ENCODE peak calls at places on chromosomes 3 and 15, in nine cellular contexts. One of them, this sample, is unnamed.

GRCh38 chr3:17544632-17545031 is 197.8 kb downstream of the TBC1D5 start:
- DNase-seq in NAMALWA: peak
- DNase-seq in stimulated activated CD4-positive, alpha-beta T cell treated with anti-CD3 and anti-CD28 coated beads, Interleukin-1b, Interleukin-23, amount 100 ng/mL, for 24 hours: no peak
- DNase-seq in activated naive CD8-positive, alpha-beta T cell treated with anti-CD3 and anti-CD28 coated beads, Interleukin-2, amount 50 U/mL, for 24 hours: no peak
- DNase-seq in globus pallidus: no peak
- DNase-seq in body of pancreas: no peak
- DNase-seq in stimulated activated naive CD8-positive, alpha-beta T cell treated with anti-CD3 and anti-CD28 coated beads, Interleukin-15, amount 100 ng/mL, for 72 hours: no peak
- DNase-seq in iris pigment epithelial cell: peak
- DNase-seq in hepatocyte: no peak
- DNase-seq in this sample: no peak

GRCh38 chr3:8239718-8240698 is 261.6 kb upstream of the LMCD1 start:
- DNase-seq in stimulated activated naive CD8-positive, alpha-beta T cell treated with anti-CD3 and anti-CD28 coated beads, Interleukin-15, amount 100 ng/mL, for 72 hours: peak
- DNase-seq in activated naive CD8-positive, alpha-beta T cell treated with anti-CD3 and anti-CD28 coated beads, Interleukin-2, amount 50 U/mL, for 24 hours: peak
- DNase-seq in body of pancreas: peak
- DNase-seq in NAMALWA: peak
- DNase-seq in iris pigment epithelial cell: peak
- DNase-seq in globus pallidus: peak
- DNase-seq in stimulated activated CD4-positive, alpha-beta T cell treated with anti-CD3 and anti-CD28 coated beads, Interleukin-1b, Interleukin-23, amount 100 ng/mL, for 24 hours: peak
- DNase-seq in hepatocyte: peak
- DNase-seq in this sample: no peak

GRCh38 chr3:194496217-194496881 is 9.5 kb upstream of the ATP13A3 start:
- DNase-seq in globus pallidus: no peak
- DNase-seq in activated naive CD8-positive, alpha-beta T cell treated with anti-CD3 and anti-CD28 coated beads, Interleukin-2, amount 50 U/mL, for 24 hours: no peak
- DNase-seq in NAMALWA: peak
- DNase-seq in stimulated activated CD4-positive, alpha-beta T cell treated with anti-CD3 and anti-CD28 coated beads, Interleukin-1b, Interleukin-23, amount 100 ng/mL, for 24 hours: no peak
- DNase-seq in body of pancreas: no peak
- DNase-seq in stimulated activated naive CD8-positive, alpha-beta T cell treated with anti-CD3 and anti-CD28 coated beads, Interleukin-15, amount 100 ng/mL, for 72 hours: no peak
- DNase-seq in iris pigment epithelial cell: no peak
- DNase-seq in hepatocyte: no peak
- DNase-seq in this sample: no peak

GRCh38 chr15:40266828-40267304 is 16.0 kb downstream of the ANKRD63 start:
- DNase-seq in stimulated activated naive CD8-positive, alpha-beta T cell treated with anti-CD3 and anti-CD28 coated beads, Interleukin-15, amount 100 ng/mL, for 72 hours: no peak
- DNase-seq in activated naive CD8-positive, alpha-beta T cell treated with anti-CD3 and anti-CD28 coated beads, Interleukin-2, amount 50 U/mL, for 24 hours: no peak
- DNase-seq in hepatocyte: peak
- DNase-seq in body of pancreas: no peak
- DNase-seq in NAMALWA: no peak
- DNase-seq in stimulated activated CD4-positive, alpha-beta T cell treated with anti-CD3 and anti-CD28 coated beads, Interleukin-1b, Interleukin-23, amount 100 ng/mL, for 24 hours: no peak
- DNase-seq in globus pallidus: no peak
- DNase-seq in iris pigment epithelial cell: peak
- DNase-seq in this sample: no peak

GRCh38 chr15:62403164-62403809 is 238.2 kb upstream of the C2CD4B start:
- DNase-seq in NAMALWA: no peak
- DNase-seq in stimulated activated CD4-positive, alpha-beta T cell treated with anti-CD3 and anti-CD28 coated beads, Interleukin-1b, Interleukin-23, amount 100 ng/mL, for 24 hours: no peak
- DNase-seq in globus pallidus: no peak
- DNase-seq in activated naive CD8-positive, alpha-beta T cell treated with anti-CD3 and anti-CD28 coated beads, Interleukin-2, amount 50 U/mL, for 24 hours: no peak
- DNase-seq in stimulated activated naive CD8-positive, alpha-beta T cell treated with anti-CD3 and anti-CD28 coated beads, Interleukin-15, amount 100 ng/mL, for 72 hours: no peak
- DNase-seq in hepatocyte: no peak
- DNase-seq in iris pigment epithelial cell: peak
- DNase-seq in body of pancreas: no peak
- DNase-seq in this sample: no peak

GRCh38 chr15:63517202-63517601 is 12.8 kb downstream of the USP3 start:
- DNase-seq in hepatocyte: no peak
- DNase-seq in NAMALWA: peak
- DNase-seq in activated naive CD8-positive, alpha-beta T cell treated with anti-CD3 and anti-CD28 coated beads, Interleukin-2, amount 50 U/mL, for 24 hours: no peak
- DNase-seq in stimulated activated CD4-positive, alpha-beta T cell treated with anti-CD3 and anti-CD28 coated beads, Interleukin-1b, Interleukin-23, amount 100 ng/mL, for 24 hours: no peak
- DNase-seq in body of pancreas: no peak
- DNase-seq in globus pallidus: no peak
- DNase-seq in stimulated activated naive CD8-positive, alpha-beta T cell treated with anti-CD3 and anti-CD28 coated beads, Interleukin-15, amount 100 ng/mL, for 72 hours: no peak
- DNase-seq in iris pigment epithelial cell: no peak
- DNase-seq in this sample: no peak

GRCh38 chr15:100334015-100334414 is 7.8 kb downstream of the ADAMTS17 start:
- DNase-seq in activated naive CD8-positive, alpha-beta T cell treated with anti-CD3 and anti-CD28 coated beads, Interleukin-2, amount 50 U/mL, for 24 hours: no peak
- DNase-seq in stimulated activated CD4-positive, alpha-beta T cell treated with anti-CD3 and anti-CD28 coated beads, Interleukin-1b, Interleukin-23, amount 100 ng/mL, for 24 hours: no peak
- DNase-seq in iris pigment epithelial cell: no peak
- DNase-seq in NAMALWA: no peak
- DNase-seq in hepatocyte: no peak
- DNase-seq in body of pancreas: no peak
- DNase-seq in stimulated activated naive CD8-positive, alpha-beta T cell treated with anti-CD3 and anti-CD28 coated beads, Interleukin-15, amount 100 ng/mL, for 72 hours: no peak
- DNase-seq in globus pallidus: no peak
- DNase-seq in this sample: no peak

GRCh38 chr3:5122741-5123706 is 932 bp downstream of the ARL8B start:
- DNase-seq in hepatocyte: peak
- DNase-seq in stimulated activated CD4-positive, alpha-beta T cell treated with anti-CD3 and anti-CD28 coated beads, Interleukin-1b, Interleukin-23, amount 100 ng/mL, for 24 hours: peak
- DNase-seq in globus pallidus: peak
- DNase-seq in stimulated activated naive CD8-positive, alpha-beta T cell treated with anti-CD3 and anti-CD28 coated beads, Interleukin-15, amount 100 ng/mL, for 72 hours: no peak
- DNase-seq in activated naive CD8-positive, alpha-beta T cell treated with anti-CD3 and anti-CD28 coated beads, Interleukin-2, amount 50 U/mL, for 24 hours: no peak
- DNase-seq in body of pancreas: peak
- DNase-seq in NAMALWA: peak
- DNase-seq in iris pigment epithelial cell: peak
- DNase-seq in this sample: no peak

GRCh38 chr15:100559330-100559729 is 30.6 kb upstream of the CERS3 start:
- DNase-seq in hepatocyte: peak
- DNase-seq in NAMALWA: no peak
- DNase-seq in activated naive CD8-positive, alpha-beta T cell treated with anti-CD3 and anti-CD28 coated beads, Interleukin-2, amount 50 U/mL, for 24 hours: no peak
- DNase-seq in stimulated activated CD4-positive, alpha-beta T cell treated with anti-CD3 and anti-CD28 coated beads, Interleukin-1b, Interleukin-23, amount 100 ng/mL, for 24 hours: no peak
- DNase-seq in stimulated activated naive CD8-positive, alpha-beta T cell treated with anti-CD3 and anti-CD28 coated beads, Interleukin-15, amount 100 ng/mL, for 72 hours: no peak
- DNase-seq in body of pancreas: no peak
- DNase-seq in globus pallidus: no peak
- DNase-seq in iris pigment epithelial cell: peak
- DNase-seq in this sample: no peak

GRCh38 chr3:135412475-135412874 is 553.1 kb upstream of the PPP2R3A start:
- DNase-seq in NAMALWA: no peak
- DNase-seq in stimulated activated CD4-positive, alpha-beta T cell treated with anti-CD3 and anti-CD28 coated beads, Interleukin-1b, Interleukin-23, amount 100 ng/mL, for 24 hours: no peak
- DNase-seq in body of pancreas: no peak
- DNase-seq in iris pigment epithelial cell: no peak
- DNase-seq in activated naive CD8-positive, alpha-beta T cell treated with anti-CD3 and anti-CD28 coated beads, Interleukin-2, amount 50 U/mL, for 24 hours: no peak
- DNase-seq in globus pallidus: no peak
- DNase-seq in hepatocyte: no peak
- DNase-seq in stimulated activated naive CD8-positive, alpha-beta T cell treated with anti-CD3 and anti-CD28 coated beads, Interleukin-15, amount 100 ng/mL, for 72 hours: no peak
- DNase-seq in this sample: no peak